ENCODE peak calls at places on chromosomes 7 and 10, in six cellular contexts. H is right lobe of liver, E is esophagus muscularis mucosa, S is astrocyte, L is Calu3, W is CD14-positive monocyte. V is an unnamed sample.
A peak's percentile ranks its signal among the peaks of the same experiment; 100 is the strongest.

GRCh38 chr7:151819826-151820225 is 57.1 kb downstream of the PRKAG2 start:
- DNase-seq in H (peak; percentile 82), E (no peak), S (no peak), L (no peak), W (peak; percentile 35), V (no peak)

GRCh38 chr7:20484366-20484765 is 131.1 kb upstream of the ABCB5 start:
- DNase-seq in H (no peak), E (no peak), S (no peak), L (no peak), W (no peak), V (no peak)

GRCh38 chr10:132405463-132405991 is 8.5 kb downstream of the PWWP2B start:
- DNase-seq in H (no peak), E (no peak), S (no peak), L (no peak), W (no peak), V (no peak)

GRCh38 chr10:68275600-68276126 is 43.8 kb upstream of the ATOH7 start:
- DNase-seq in H (no peak), E (no peak), S (no peak), L (no peak), W (no peak), V (no peak)

GRCh38 chr7:84081973-84082522 is 112.5 kb downstream of the SEMA3A start:
- DNase-seq in H (no peak), E (no peak), S (no peak), L (no peak), W (no peak), V (no peak)

GRCh38 chr10:124565565-124566221 is 104.1 kb downstream of the LHPP start:
- DNase-seq in H (peak; percentile 56), E (no peak), S (no peak), L (peak; percentile 71), W (no peak), V (no peak)

GRCh38 chr10:78691301-78692030 is 377.3 kb upstream of the ZMIZ1 start:
- DNase-seq in H (no peak), E (peak; percentile 80), S (no peak), L (no peak), W (no peak), V (no peak)

GRCh38 chr7:30473903-30474302 is 4.7 kb downstream of the NOD1 start:
- DNase-seq in H (no peak), E (no peak), S (no peak), L (no peak), W (no peak), V (no peak)

GRCh38 chr10:58385784-58386112 is 538 bp downstream of the TFAM start:
- DNase-seq in H (peak; percentile 55), E (no peak), S (no peak), L (peak; percentile 45), W (no peak), V (no peak)

GRCh38 chr7:9083837-9084236 is 650.4 kb downstream of the NXPH1 start:
- DNase-seq in H (no peak), E (no peak), S (no peak), L (no peak), W (no peak), V (no peak)

GRCh38 chr10:56370217-56371113 is 9.4 kb upstream of the ZWINT start:
- DNase-seq in H (no peak), E (no peak), S (peak; percentile 1), L (no peak), W (no peak), V (no peak)

GRCh38 chr10:126101744-126102143 is 205.4 kb downstream of the FANK1 start:
- DNase-seq in H (no peak), E (no peak), S (no peak), L (no peak), W (peak; percentile 49), V (no peak)

GRCh38 chr7:44645254-44645653 is 38.8 kb downstream of the OGDH start:
- DNase-seq in H (no peak), E (no peak), S (no peak), L (no peak), W (no peak), V (no peak)

GRCh38 chr10:71213761-71214440 is 1.5 kb downstream of the UNC5B start:
- DNase-seq in H (no peak), E (no peak), S (peak; percentile 85), L (no peak), W (no peak), V (no peak)

GRCh38 chr7:142875456-142875855 is 10.1 kb downstream of the TRPV6 start:
- DNase-seq in H (no peak), E (no peak), S (no peak), L (no peak), W (no peak), V (no peak)

GRCh38 chr7:96311967-96312366 is 9.9 kb downstream of the SLC25A13 start:
- DNase-seq in H (peak; percentile 65), E (no peak), S (no peak), L (no peak), W (no peak), V (no peak)

GRCh38 chr7:122337011-122337410 is 32.5 kb upstream of the FEZF1 start:
- DNase-seq in H (no peak), E (no peak), S (no peak), L (no peak), W (no peak), V (no peak)

GRCh38 chr7:121057878-121058277 is 69.4 kb downstream of the CPED1 start:
- DNase-seq in H (no peak), E (no peak), S (no peak), L (no peak), W (no peak), V (no peak)

GRCh38 chr7:123022576-123022975 is 27.1 kb upstream of the TAS2R16 start:
- DNase-seq in H (no peak), E (no peak), S (peak; percentile 32), L (no peak), W (no peak), V (no peak)

GRCh38 chr7:910441-910861 is 34.1 kb downstream of the GET4 start:
- DNase-seq in H (no peak), E (no peak), S (no peak), L (no peak), W (no peak), V (no peak)

GRCh38 chr10:71852335-71852937 is 1.4 kb upstream of the PSAP start:
- DNase-seq in H (peak; percentile 73), E (no peak), S (no peak), L (no peak), W (peak; percentile 93), V (no peak)

DNA sequence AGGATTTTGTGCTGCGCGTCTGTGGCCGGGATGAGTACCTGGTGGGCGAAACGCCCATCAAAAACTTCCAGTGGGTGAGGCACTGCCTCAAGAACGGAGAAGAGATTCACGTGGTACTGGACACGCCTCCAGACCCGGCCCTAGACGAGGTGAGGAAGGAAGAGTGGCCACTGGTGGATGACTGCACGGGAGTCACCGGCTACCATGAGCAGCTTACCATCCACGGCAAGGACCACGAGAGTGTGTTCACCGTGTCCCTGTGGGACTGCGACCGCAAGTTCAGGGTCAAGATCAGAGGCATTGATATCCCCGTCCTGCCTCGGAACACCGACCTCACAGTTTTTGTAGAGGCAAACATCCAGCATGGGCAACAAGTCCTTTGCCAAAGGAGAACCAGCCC is 3.3 kb downstream of the PIK3CG start:
- DNase-seq in H (no peak), E (no peak), S (no peak), L (no peak), W (no peak), V (no peak)
- TF ChIP-seq CTCF in H (no peak), E (no peak), S (no peak), L (no peak), W (no peak), V (no peak)

DNA sequence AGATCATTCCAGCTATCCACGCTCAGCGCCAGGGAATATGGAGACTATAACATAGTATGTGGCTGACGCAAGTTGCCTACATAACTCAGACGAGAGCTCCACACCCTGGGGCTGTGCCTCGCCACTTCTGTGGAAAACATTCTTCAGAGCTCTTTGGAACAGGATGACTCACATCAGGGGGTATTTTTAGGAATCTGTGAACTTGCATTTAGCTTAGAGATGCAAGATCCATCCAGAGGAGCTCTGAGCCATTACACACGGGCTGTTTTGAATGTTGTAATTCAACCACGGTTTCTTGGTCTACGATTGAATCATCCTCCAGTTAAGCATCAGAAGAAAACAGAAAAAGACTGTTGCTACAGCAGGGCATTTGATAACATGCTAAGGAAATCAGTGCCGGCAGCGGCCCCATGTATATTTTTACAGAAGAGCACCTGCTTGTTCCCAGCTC is 481.4 kb upstream of the AKR1E2 start:
- DNase-seq in H (no peak), E (no peak), S (peak; percentile 100), L (peak; percentile 51), W (no peak), V (no peak)
- TF ChIP-seq CTCF in H (no peak), E (peak; percentile 40), S (peak; percentile 19), L (no peak), W (no peak), V (no peak)

GRCh38 chr10:52568309-52568708 is 204.3 kb downstream of the MBL2 start:
- DNase-seq in H (no peak), E (no peak), S (no peak), L (no peak), W (no peak), V (no peak)

GRCh38 chr10:52567247-52567580 is 205.4 kb downstream of the MBL2 start:
- DNase-seq in H (no peak), E (no peak), S (no peak), L (no peak), W (no peak), V (no peak)

GRCh38 chr10:52570490-52570889 is 202.1 kb downstream of the MBL2 start:
- DNase-seq in H (no peak), E (no peak), S (no peak), L (no peak), W (no peak), V (no peak)

GRCh38 chr10:52563361-52563760 is 209.2 kb downstream of the MBL2 start:
- DNase-seq in H (no peak), E (no peak), S (no peak), L (no peak), W (no peak), V (no peak)

GRCh38 chr10:52566471-52567246 is 205.9 kb downstream of the MBL2 start:
- DNase-seq in H (no peak), E (no peak), S (peak; percentile 14), L (peak; percentile 45), W (no peak), V (no peak)
- TF ChIP-seq CTCF in H (peak; percentile 43), E (no peak), S (peak; percentile 47), L (peak; percentile 66), W (no peak), V (no peak)

GRCh38 chr10:106722524-106722923 is 442.0 kb downstream of the SORCS1 start:
- DNase-seq in H (no peak), E (no peak), S (no peak), L (no peak), W (no peak), V (no peak)
- TF ChIP-seq CTCF in H (no peak), E (peak; percentile 10), S (no peak), L (no peak), W (no peak), V (no peak)

GRCh38 chr7:27130540-27131389 is at the start of gene HOXA4:
- DNase-seq in H (peak; percentile 88), E (no peak), S (peak; percentile 63), L (no peak), W (peak; percentile 70), V (peak; percentile 51)
- TF ChIP-seq CTCF in H (no peak), E (no peak), S (no peak), L (no peak), W (no peak), V (no peak)

DNA sequence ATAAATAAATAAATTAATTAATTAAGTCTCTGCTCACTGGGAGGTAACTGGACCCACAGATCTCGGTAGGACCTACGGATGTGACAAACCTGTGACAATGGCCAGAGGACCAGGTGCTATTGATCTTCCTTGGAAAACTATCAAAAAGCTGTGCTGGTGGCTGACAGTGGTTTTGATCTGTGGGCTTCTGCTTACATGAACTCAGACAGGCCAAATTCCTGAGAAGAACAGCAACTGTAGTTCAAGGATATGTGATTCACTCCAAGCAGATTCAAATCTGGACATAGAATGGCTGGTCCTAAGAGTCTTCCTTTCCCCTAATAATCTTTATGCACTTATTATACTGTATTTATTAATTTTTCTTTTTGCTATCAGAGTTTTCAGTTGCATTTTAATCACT is 80.0 kb downstream of the ATXN7L1 start:
- DNase-seq in H (no peak), E (no peak), S (peak; percentile 43), L (no peak), W (no peak), V (no peak)
- TF ChIP-seq CTCF in H (no peak), E (no peak), S (no peak), L (no peak), W (no peak), V (no peak)